ENCODE peak calls at places on chromosomes 16 and 17, in nine cellular contexts. Q, O, I, Y, V, G, U, N and J are unnamed samples.

GRCh38 chr17:34974794-34975428 is 5.4 kb upstream of the LIG3 start:
- DNase-seq in N (no peak), O (no peak), Q (no peak), V (no peak), Y (no peak), G (no peak), I (no peak), U (no peak), J (no peak)

GRCh38 chr16:67260426-67261063 is 11.8 kb downstream of the SLC9A5 start:
- DNase-seq in N (no peak), Y (no peak), U (peak; percentile 55), O (no peak), I (peak; percentile 73), V (peak; percentile 52), Q (no peak), G (peak; percentile 70), J (no peak)

GRCh38 chr16:17469011-17469741 is 1.6 kb downstream of the XYLT1 start:
- DNase-seq in U (no peak), Y (peak; percentile 60), Q (no peak), I (no peak), V (no peak), O (no peak), G (no peak), N (peak; percentile 52), J (no peak)

GRCh38 chr17:29103341-29103740 is 60.4 kb downstream of the PIPOX start:
- DNase-seq in Q (no peak), Y (no peak), G (no peak), O (no peak), I (no peak), U (no peak), N (no peak), V (no peak), J (no peak)

GRCh38 chr16:48381201-48381600 is 4.0 kb downstream of the SIAH1 start:
- DNase-seq in N (no peak), V (no peak), U (no peak), O (no peak), Y (no peak), G (peak; percentile 27), Q (no peak), I (no peak), J (no peak)

GRCh38 chr17:74519951-74520553 is 11.2 kb downstream of the CD300LB start:
- DNase-seq in Q (no peak), G (no peak), V (no peak), U (no peak), Y (no peak), I (no peak), N (no peak), O (no peak), J (no peak)

GRCh38 chr17:64608571-64608981 is 53.5 kb downstream of the SMURF2 start:
- DNase-seq in Y (no peak), V (peak; percentile 53), N (no peak), Q (no peak), G (peak; percentile 68), I (no peak), O (no peak), U (peak; percentile 50), J (no peak)

GRCh38 chr17:63840591-63841349 is 1.7 kb downstream of the SMARCD2 start:
- DNase-seq in N (no peak), I (no peak), G (peak; percentile 11), V (no peak), U (no peak), O (no peak), Y (no peak), Q (no peak), J (no peak)

GRCh38 chr17:75589919-75590303 is 2.3 kb downstream of the MYO15B start:
- DNase-seq in Y (no peak), N (no peak), I (no peak), Q (peak; percentile 55), U (no peak), V (no peak), G (no peak), O (no peak), J (no peak)

GRCh38 chr17:75588546-75589016 is 981 bp downstream of the MYO15B start:
- DNase-seq in V (no peak), G (no peak), O (no peak), Y (no peak), I (no peak), U (no peak), N (no peak), Q (peak; percentile 65), J (no peak)

GRCh38 chr17:75590314-75590761 is 2.7 kb downstream of the MYO15B start:
- DNase-seq in I (no peak), U (no peak), N (no peak), Y (no peak), G (no peak), O (no peak), V (no peak), Q (no peak), J (no peak)

GRCh38 chr17:75589017-75589918 is 1.7 kb downstream of the MYO15B start:
- DNase-seq in Q (peak; percentile 94), G (peak; percentile 84), Y (peak; percentile 39), O (peak; percentile 94), U (peak; percentile 36), I (peak; percentile 97), V (peak; percentile 94), N (peak; percentile 28), J (peak; percentile 83)

GRCh38 chr17:75587718-75588545 is at the start of gene MYO15B:
- DNase-seq in I (peak; percentile 47), Q (peak; percentile 70), N (no peak), G (peak; percentile 56), O (peak; percentile 62), Y (no peak), U (no peak), V (no peak), J (peak; percentile 46)
- H3K4me3 ChIP-seq in I (peak within 1 kb of the TSS; percentile 5), Q (peak within 1 kb of the TSS; percentile 74), N (peak within 1 kb of the TSS; percentile 35), G (peak within 1 kb of the TSS; percentile 47), O (peak within 1 kb of the TSS; percentile 55), Y (peak within 1 kb of the TSS; percentile 50), U (peak within 1 kb of the TSS; percentile 23), V (peak within 1 kb of the TSS; percentile 54), J (peak within 1 kb of the TSS; percentile 61)

GRCh38 chr16:84513111-84514065 is 8.9 kb upstream of the MEAK7 start:
- DNase-seq in N (no peak), U (no peak), O (no peak), G (peak; percentile 73), I (no peak), Y (no peak), V (no peak), Q (no peak), J (no peak)

GRCh38 chr16:84511180-84511800 is 6.8 kb upstream of the MEAK7 start:
- DNase-seq in I (peak; percentile 79), O (peak; percentile 88), N (no peak), G (peak; percentile 83), Q (peak; percentile 88), V (peak; percentile 87), U (peak; percentile 79), Y (peak; percentile 55), J (peak; percentile 75)

GRCh38 chr16:84514295-84514873 is 9.9 kb upstream of the MEAK7 start:
- DNase-seq in G (no peak), U (no peak), Q (no peak), I (no peak), V (no peak), Y (no peak), O (no peak), N (no peak), J (no peak)

GRCh38 chr16:84509032-84509950 is 4.8 kb upstream of the MEAK7 start:
- DNase-seq in Y (no peak), U (no peak), N (no peak), I (no peak), O (no peak), V (no peak), G (no peak), Q (no peak), J (no peak)

DNA sequence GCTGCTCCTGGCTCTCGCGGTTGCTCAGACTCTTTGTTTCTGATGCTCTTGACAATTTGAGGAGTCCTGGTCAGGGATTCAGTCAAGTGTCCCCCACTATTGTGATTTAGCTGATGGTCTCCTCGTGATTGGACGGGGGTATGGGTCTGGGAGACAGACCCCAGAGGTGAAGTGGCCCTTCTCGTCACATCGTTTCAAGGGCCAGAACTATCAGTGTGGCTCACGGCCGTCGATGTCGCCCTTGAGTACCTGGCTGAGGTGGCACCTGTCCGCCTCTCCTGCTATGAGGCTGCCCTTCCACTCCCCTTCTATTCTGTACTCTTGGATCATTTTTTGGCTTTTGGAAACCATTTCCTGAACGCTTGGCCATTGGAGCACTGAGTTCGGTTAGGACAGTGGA is 7.4 kb upstream of the MEAK7 start:
- DNase-seq in Y (no peak), O (no peak), Q (no peak), U (no peak), I (no peak), V (no peak), G (no peak), N (no peak), J (no peak)
- H3K4me3 ChIP-seq in Y (no peak overlapping the region), O (no peak overlapping the region), Q (no peak overlapping the region), U (no peak overlapping the region), I (no peak overlapping the region), V (no peak overlapping the region), G (no peak overlapping the region), N (no peak overlapping the region), J (no peak overlapping the region)

DNA sequence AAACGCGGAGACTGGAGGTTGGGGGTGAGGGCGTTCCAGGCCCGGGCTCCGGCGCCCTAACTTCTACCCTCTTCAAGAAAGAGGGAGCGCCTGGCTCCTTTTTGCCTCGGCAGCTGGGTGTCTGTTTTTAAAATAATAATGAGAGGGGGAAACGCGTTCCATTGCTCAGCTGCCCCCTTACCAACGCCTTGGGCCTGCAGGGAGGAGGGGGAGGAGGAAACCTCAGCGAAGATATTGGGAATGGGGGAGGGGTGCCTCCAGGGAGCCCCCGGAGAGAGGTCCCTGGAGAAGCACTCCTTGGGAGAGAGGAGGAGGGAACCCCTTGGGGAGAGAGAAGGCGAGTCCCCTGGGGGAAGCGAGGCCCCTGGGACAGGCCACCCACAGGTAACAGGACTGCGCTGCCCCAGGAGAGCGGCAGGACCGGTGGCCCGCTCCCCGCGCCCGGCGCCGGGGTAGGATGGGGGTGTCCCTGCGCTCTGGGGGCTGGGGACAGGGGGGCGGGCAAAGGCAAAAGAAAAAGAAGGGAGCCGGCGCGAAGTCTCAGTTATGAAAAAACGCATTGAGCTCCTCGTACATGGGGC is 2.7 kb downstream of the NEUROD2 start:
- DNase-seq in O (no peak), U (no peak), Y (no peak), G (no peak), N (no peak), V (no peak), I (no peak), Q (no peak), J (no peak)
- H3K4me3 ChIP-seq in O (no peak overlapping the region), U (no peak overlapping the region), Y (no peak overlapping the region), G (no peak overlapping the region), N (no peak overlapping the region), V (no peak overlapping the region), I (no peak overlapping the region), Q (no peak overlapping the region), J (no peak overlapping the region)

GRCh38 chr17:49830605-49831004 is 17.3 kb downstream of the TAC4 start:
- DNase-seq in I (no peak), G (no peak), U (peak; percentile 9), O (no peak), Q (no peak), Y (no peak), N (no peak), V (peak; percentile 47), J (no peak)

GRCh38 chr17:49832840-49833599 is 14.8 kb downstream of the TAC4 start:
- DNase-seq in Y (no peak), V (no peak), O (peak; percentile 77), N (no peak), U (no peak), G (no peak), I (no peak), Q (no peak), J (no peak)

GRCh38 chr17:49836111-49837030 is 11.5 kb downstream of the TAC4 start:
- DNase-seq in U (peak; percentile 12), N (peak; percentile 13), G (no peak), Q (no peak), O (peak; percentile 93), I (no peak), V (no peak), Y (no peak), J (no peak)

GRCh38 chr17:49834118-49834743 is 13.6 kb downstream of the TAC4 start:
- DNase-seq in N (peak; percentile 28), I (no peak), O (no peak), U (peak; percentile 91), G (peak; percentile 43), Q (no peak), Y (no peak), V (no peak), J (no peak)

DNA sequence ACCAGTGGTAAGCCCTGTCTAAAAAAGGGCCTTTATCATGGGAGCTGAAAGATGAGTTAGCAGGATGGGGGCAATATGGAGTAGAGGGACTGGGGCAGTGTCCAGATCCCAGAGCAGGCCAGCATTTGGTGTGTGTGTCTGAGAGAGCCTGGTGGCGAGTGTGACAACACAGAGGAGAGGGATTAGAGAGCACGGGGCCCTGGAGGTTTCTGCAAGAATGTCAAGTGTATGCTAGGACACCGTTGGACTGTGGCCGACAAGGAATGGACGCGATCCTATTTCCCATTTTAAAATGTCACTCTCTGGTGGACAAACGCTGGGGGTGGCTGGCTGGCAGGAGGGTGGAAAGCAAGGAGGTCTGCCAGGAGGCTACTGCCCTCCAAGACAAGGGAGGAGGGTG is 12.4 kb downstream of the TAC4 start:
- DNase-seq in Q (no peak), G (no peak), I (no peak), V (no peak), Y (no peak), O (no peak), N (no peak), U (no peak), J (no peak)
- H3K4me3 ChIP-seq in Q (no peak overlapping the region), G (no peak overlapping the region), I (no peak overlapping the region), V (no peak overlapping the region), Y (no peak overlapping the region), O (no peak overlapping the region), N (no peak overlapping the region), U (no peak overlapping the region), J (no peak overlapping the region)